ENCODE peak calls at places on chromosomes 11 and 22, in four cellular contexts. D is omental fat pad, Y is GM23338, B is right lobe of liver. E is an unnamed sample.
A peak's percentile ranks its signal among the peaks of the same experiment; 100 is the strongest.

GRCh38 chr22:17638182-17638431 is 450 bp upstream of the BCL2L13 start:
- DNase-seq in D (no peak), Y (peak; percentile 81), B (no peak), E (no peak)

GRCh38 chr11:109015283-109015682 is 350.4 kb downstream of the DDX10 start:
- DNase-seq in D (no peak), Y (no peak), B (no peak), E (no peak)

GRCh38 chr22:43449205-43449830 is 37.5 kb downstream of the MPPED1 start:
- DNase-seq in D (no peak), Y (peak; percentile 53), B (no peak), E (peak; percentile 36)

GRCh38 chr11:66119348-66120133 is 49.5 kb downstream of the PACS1 start:
- DNase-seq in D (no peak), Y (peak; percentile 46), B (no peak), E (no peak)

GRCh38 chr22:36910461-36910860 is 3.0 kb upstream of the CSF2RB start:
- DNase-seq in D (no peak), Y (no peak), B (no peak), E (no peak)

GRCh38 chr11:61489833-61490585 is 18.5 kb upstream of the LRRC10B start:
- DNase-seq in D (no peak), Y (peak; percentile 66), B (peak; percentile 90), E (no peak)

GRCh38 chr11:65121447-65121864 is 478 bp downstream of the FAU start:
- DNase-seq in D (no peak), Y (peak; percentile 35), B (peak; percentile 72), E (no peak)

GRCh38 chr11:121643530-121644512 is 191.1 kb upstream of the SORL1-AS1 start:
- DNase-seq in D (no peak), Y (peak; percentile 37), B (no peak), E (no peak)

GRCh38 chr11:109302591-109303334 is 119.2 kb upstream of the C11orf87 start:
- DNase-seq in D (no peak), Y (no peak), B (no peak), E (no peak)

GRCh38 chr11:68282141-68282860 is 10.5 kb upstream of the C11orf24 start:
- DNase-seq in D (no peak), Y (no peak), B (no peak), E (no peak)

GRCh38 chr11:57779275-57779674 is 17.7 kb downstream of the CTNND1 start:
- DNase-seq in D (no peak), Y (peak; percentile 84), B (no peak), E (no peak)

GRCh38 chr22:37501610-37502341 is 15.6 kb upstream of the MFNG start:
- DNase-seq in D (no peak), Y (no peak), B (peak; percentile 90), E (no peak)

GRCh38 chr11:70104419-70104818 is 26.3 kb downstream of the ANO1 start:
- DNase-seq in D (no peak), Y (no peak), B (no peak), E (no peak)

GRCh38 chr11:113091578-113091844 is 130.3 kb downstream of the NCAM1 start:
- DNase-seq in D (no peak), Y (no peak), B (no peak), E (no peak)

GRCh38 chr11:2955896-2956476 is 26.8 kb upstream of the PHLDA2 start:
- DNase-seq in D (no peak), Y (peak; percentile 58), B (no peak), E (no peak)

GRCh38 chr11:32817181-32817842 is 12.4 kb upstream of the PRRG4 start:
- DNase-seq in D (no peak), Y (no peak), B (no peak), E (no peak)

GRCh38 chr11:79066456-79067354 is 374.1 kb downstream of the TENM4 start:
- DNase-seq in D (no peak), Y (peak; percentile 77), B (no peak), E (no peak)

GRCh38 chr11:62546244-62546936 is at the start of gene AHNAK:
- DNase-seq in D (no peak), Y (peak; percentile 76), B (peak; percentile 90), E (peak; percentile 70)

GRCh38 chr11:134800130-134800529 is 388.1 kb upstream of the B3GAT1 start:
- DNase-seq in D (no peak), Y (no peak), B (no peak), E (no peak)

GRCh38 chr11:62805991-62806441 is 776 bp upstream of the NXF1 start:
- DNase-seq in D (no peak), Y (peak; percentile 47), B (peak; percentile 27), E (no peak)

GRCh38 chr11:100619484-100619883 is 67.6 kb upstream of the ARHGAP42 start:
- DNase-seq in D (no peak), Y (peak; percentile 23), B (no peak), E (no peak)

GRCh38 chr11:115580927-115581680 is 76.9 kb upstream of the CADM1 start:
- DNase-seq in D (no peak), Y (no peak), B (no peak), E (no peak)

GRCh38 chr11:131748146-131749050 is 378.0 kb downstream of the NTM start:
- DNase-seq in D (no peak), Y (peak; percentile 84), B (peak; percentile 62), E (no peak)

GRCh38 chr22:20115691-20116375 is at the start of gene RANBP1:
- DNase-seq in D (no peak), Y (peak; percentile 21), B (peak; percentile 53), E (no peak)

DNA sequence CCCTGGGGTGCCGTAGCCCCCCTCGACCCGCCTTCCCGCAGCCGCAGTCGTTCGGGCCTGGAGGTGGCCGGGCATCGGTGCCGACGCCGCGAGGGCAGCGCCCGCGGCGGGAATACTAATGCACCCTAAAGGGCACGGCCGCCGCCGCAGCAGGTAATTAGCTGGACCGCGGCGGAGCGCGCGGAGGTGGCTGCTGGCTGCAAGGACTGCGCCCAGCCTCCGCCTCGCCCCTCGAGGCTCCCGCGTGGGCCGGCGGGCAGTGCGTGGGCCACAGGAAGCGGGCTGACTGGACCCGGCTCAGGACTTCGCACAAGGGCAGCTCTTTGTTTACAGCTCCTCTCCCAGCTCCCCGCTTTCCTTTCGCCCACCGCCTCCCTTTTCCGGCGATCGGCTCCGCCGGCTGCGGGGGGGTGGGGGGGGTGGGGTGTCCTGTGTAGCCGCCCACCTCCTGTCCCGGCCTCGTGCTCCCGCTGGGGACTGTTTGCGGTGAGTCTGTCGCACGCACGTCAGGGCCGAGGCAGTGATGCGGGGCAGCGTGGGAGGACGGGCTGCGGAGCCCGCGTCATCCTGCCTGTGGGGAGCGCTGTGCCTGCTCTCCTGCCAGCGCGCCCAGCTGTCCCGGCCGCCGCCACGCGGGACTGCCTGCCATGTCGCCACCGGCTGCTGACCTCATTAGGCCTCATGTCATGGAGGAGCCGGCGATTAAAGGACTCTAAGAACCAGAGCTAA is 53.2 kb downstream of the GRIK4 start:
- DNase-seq in D (no peak), Y (peak; percentile 46), B (no peak), E (no peak)
- TF ChIP-seq CTCF in D (no peak), Y (no peak), B (no peak), E (no peak)

GRCh38 chr11:72411623-72412532 is 22.5 kb downstream of the CLPB start:
- DNase-seq in D (no peak), Y (no peak), B (no peak), E (peak; percentile 66)

GRCh38 chr11:72409458-72409857 is 24.9 kb downstream of the CLPB start:
- DNase-seq in D (no peak), Y (no peak), B (no peak), E (no peak)

GRCh38 chr11:72410956-72411355 is 23.4 kb downstream of the CLPB start:
- DNase-seq in D (no peak), Y (no peak), B (no peak), E (no peak)

GRCh38 chr11:72418834-72419560 is 15.3 kb downstream of the CLPB start:
- DNase-seq in D (no peak), Y (no peak), B (no peak), E (no peak)

GRCh38 chr11:72413914-72414628 is 20.3 kb downstream of the CLPB start:
- DNase-seq in D (peak; percentile 95), Y (peak; percentile 78), B (peak; percentile 85), E (peak; percentile 85)
- TF ChIP-seq CTCF in D (no peak), Y (peak; percentile 87), B (peak; percentile 89), E (peak; percentile 90)

GRCh38 chr11:5547982-5548381 is 358 bp downstream of the OR52H1 start:
- DNase-seq in D (no peak), Y (no peak), B (no peak), E (no peak)
- TF ChIP-seq CTCF in D (no peak), Y (no peak), B (no peak), E (no peak)

GRCh38 chr11:132943325-132943736 is 589.0 kb downstream of the OPCML start:
- DNase-seq in D (no peak), Y (peak; percentile 43), B (no peak), E (no peak)

GRCh38 chr11:132942611-132943324 is 589.5 kb downstream of the OPCML start:
- DNase-seq in D (no peak), Y (peak; percentile 59), B (no peak), E (no peak)

GRCh38 chr11:132943737-132944556 is 588.4 kb downstream of the OPCML start:
- DNase-seq in D (no peak), Y (peak; percentile 62), B (no peak), E (no peak)

GRCh38 chr11:132941761-132942160 is 590.5 kb downstream of the OPCML start:
- DNase-seq in D (no peak), Y (no peak), B (no peak), E (no peak)

DNA sequence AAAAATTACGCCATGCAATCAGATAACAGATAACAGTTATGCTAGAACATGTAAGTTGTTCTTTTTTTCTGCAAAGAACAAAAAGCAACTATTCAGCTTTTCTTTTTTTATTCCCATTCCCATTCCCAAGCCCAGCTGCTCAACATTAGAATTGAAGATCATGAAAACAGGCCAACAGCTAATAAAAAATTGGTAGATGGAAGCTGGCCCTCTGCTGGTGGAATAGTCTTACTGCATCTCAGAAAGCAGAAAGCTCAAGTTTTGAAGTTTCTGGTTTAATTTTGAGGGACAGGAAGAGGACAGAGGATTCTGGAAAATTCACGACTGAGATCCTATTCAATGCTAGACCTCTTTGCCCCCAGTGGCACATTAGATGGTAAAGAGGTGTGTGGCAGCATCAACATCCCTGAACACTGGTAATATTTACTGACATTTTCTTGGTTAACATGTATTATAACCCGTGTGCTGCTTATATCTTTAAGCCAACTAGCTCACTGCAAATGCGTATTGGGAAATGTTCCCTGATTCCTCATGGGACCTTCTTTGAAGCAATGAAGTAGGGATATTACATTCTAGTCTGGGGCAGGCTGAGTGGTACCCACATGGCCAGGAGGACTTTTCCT is 591.2 kb downstream of the OPCML start:
- DNase-seq in D (no peak), Y (peak; percentile 66), B (no peak), E (no peak)
- TF ChIP-seq CTCF in D (no peak), Y (peak; percentile 96), B (peak; percentile 85), E (peak; percentile 91)

GRCh38 chr11:63920870-63921417 is 4.0 kb upstream of the RCOR2 start:
- DNase-seq in D (no peak), Y (peak; percentile 94), B (no peak), E (no peak)
- TF ChIP-seq CTCF in D (no peak), Y (peak; percentile 92), B (peak; percentile 44), E (peak; percentile 36)

GRCh38 chr11:59866397-59866796 is at the start of gene TCN1:
- DNase-seq in D (no peak), Y (no peak), B (no peak), E (peak; percentile 49)
- TF ChIP-seq CTCF in D (no peak), Y (no peak), B (no peak), E (no peak)

GRCh38 chr11:13012037-13012693 is 3.0 kb downstream of the RASSF10 start:
- DNase-seq in D (no peak), Y (peak; percentile 33), B (no peak), E (no peak)

GRCh38 chr11:13015753-13016152 is 6.6 kb downstream of the RASSF10 start:
- DNase-seq in D (no peak), Y (peak; percentile 33), B (no peak), E (no peak)

GRCh38 chr11:13013054-13013488 is 4.0 kb downstream of the RASSF10 start:
- DNase-seq in D (no peak), Y (no peak), B (no peak), E (no peak)

GRCh38 chr11:13019313-13019712 is 10.2 kb downstream of the RASSF10 start:
- DNase-seq in D (no peak), Y (no peak), B (no peak), E (no peak)

GRCh38 chr11:13016415-13016814 is 7.3 kb downstream of the RASSF10 start:
- DNase-seq in D (no peak), Y (no peak), B (no peak), E (no peak)
- TF ChIP-seq CTCF in D (no peak), Y (no peak), B (no peak), E (no peak)